ENCODE peak calls at places on chromosomes 5 and 9, in ten cellular contexts. B is SHP77; C is NT2/D1; I is fibroblast of gingiva; E is naive thymus-derived CD4-positive, alpha-beta T cell; U is left kidney; J is caudate nucleus; R is stimulated activated CD4-positive, alpha-beta T cell treated with anti-CD3 and anti-CD28 coated beads, Interleukin-15, amount 100 ng/mL, for 1 hour; D is heart left ventricle; Q is colonic mucosa. K is an unnamed sample.

GRCh38 chr5:172002310-172002709 is 4.1 kb downstream of the FBXW11 start:
- DNase-seq in E (no peak), B (no peak), Q (no peak), R (no peak), I (no peak), D (no peak), U (peak; percentile 63), J (no peak), C (no peak), K (no peak)

GRCh38 chr5:117088176-117088575 is 513.6 kb upstream of the SEMA6A start:
- DNase-seq in Q (no peak), J (no peak), I (no peak), U (no peak), R (no peak), C (no peak), B (no peak), D (no peak), E (no peak), K (no peak)

GRCh38 chr9:7011395-7012067 is 253.8 kb downstream of the KDM4C start:
- DNase-seq in D (no peak), B (no peak), C (no peak), U (no peak), J (no peak), I (no peak), Q (no peak), E (no peak), R (no peak), K (no peak)

GRCh38 chr9:21777701-21778100 is 24.7 kb upstream of the MTAP start:
- DNase-seq in B (no peak), R (no peak), D (no peak), E (no peak), J (no peak), Q (no peak), C (no peak), I (peak; percentile 78), U (no peak), K (peak; percentile 61)

GRCh38 chr5:72144762-72145161 is 37.5 kb downstream of the MAP1B start:
- DNase-seq in I (no peak), J (no peak), U (no peak), E (no peak), Q (no peak), R (no peak), C (no peak), D (no peak), B (no peak), K (no peak)

GRCh38 chr9:130845254-130845653 is 10.2 kb downstream of the ABL1 start:
- DNase-seq in J (no peak), E (no peak), C (no peak), D (peak; percentile 56), R (no peak), Q (no peak), I (no peak), U (no peak), B (no peak), K (no peak)

GRCh38 chr5:139065296-139065695 is 132.9 kb downstream of the SIL1 start:
- DNase-seq in R (no peak), U (peak; percentile 79), E (no peak), D (no peak), I (peak; percentile 53), Q (no peak), B (no peak), C (no peak), J (no peak), K (no peak)

GRCh38 chr5:34743878-34744277 is 87.8 kb downstream of the RAI14 start:
- DNase-seq in E (no peak), C (no peak), D (no peak), I (peak; percentile 75), J (no peak), B (no peak), U (no peak), R (no peak), Q (no peak), K (peak; percentile 20)

GRCh38 chr9:85359161-85359560 is 382.6 kb downstream of the AGTPBP1 start:
- DNase-seq in R (no peak), D (no peak), J (no peak), E (no peak), Q (no peak), C (peak; percentile 9), I (no peak), B (no peak), U (no peak), K (no peak)

GRCh38 chr5:172009536-172010270 is 3.3 kb upstream of the FBXW11 start:
- DNase-seq in J (no peak), B (no peak), R (no peak), I (no peak), D (no peak), Q (no peak), E (no peak), C (no peak), U (no peak), K (no peak)

GRCh38 chr9:13143281-13143680 is 136.2 kb downstream of the MPDZ start:
- DNase-seq in E (no peak), B (no peak), I (no peak), R (no peak), Q (no peak), U (no peak), D (no peak), C (no peak), J (no peak), K (no peak)

GRCh38 chr5:113935453-113935852 is 422.0 kb downstream of the YTHDC2 start:
- DNase-seq in Q (no peak), D (no peak), U (no peak), I (no peak), E (no peak), C (no peak), J (no peak), B (no peak), R (no peak), K (no peak)

GRCh38 chr9:3608011-3608410 is 82.2 kb upstream of the RFX3 start:
- DNase-seq in D (no peak), E (no peak), C (no peak), B (no peak), Q (no peak), J (no peak), I (no peak), R (no peak), U (no peak), K (no peak)

GRCh38 chr5:65461490-65461889 is 20.2 kb downstream of the ADAMTS6 start:
- DNase-seq in E (no peak), J (no peak), R (no peak), U (no peak), C (no peak), Q (no peak), D (no peak), I (no peak), B (no peak), K (no peak)

GRCh38 chr9:99465231-99465891 is 243.3 kb downstream of the SEC61B start:
- DNase-seq in D (no peak), I (peak; percentile 29), J (no peak), C (no peak), R (no peak), Q (no peak), E (no peak), B (no peak), U (peak; percentile 9), K (no peak)

GRCh38 chr5:173245319-173246134 is 10.5 kb upstream of the NKX2-5 start:
- DNase-seq in C (no peak), E (no peak), I (no peak), R (no peak), U (peak; percentile 49), J (no peak), D (no peak), B (no peak), Q (no peak), K (no peak)

GRCh38 chr5:129903466-129904101 is 681 bp upstream of the CHSY3 start:
- DNase-seq in Q (no peak), E (no peak), I (no peak), C (no peak), B (no peak), R (no peak), J (no peak), D (no peak), U (no peak), K (peak; percentile 3)

GRCh38 chr9:71726723-71727122 is 41.6 kb downstream of the CEMIP2 start:
- DNase-seq in I (no peak), D (no peak), B (no peak), C (no peak), E (no peak), Q (no peak), J (no peak), U (no peak), R (no peak), K (no peak)

GRCh38 chr5:123719004-123719403 is 207.0 kb downstream of the CSNK1G3 start:
- DNase-seq in Q (no peak), U (no peak), I (no peak), J (no peak), R (no peak), D (no peak), C (no peak), B (no peak), E (no peak), K (no peak)

GRCh38 chr9:92627651-92628050 is 42.3 kb downstream of the IPPK start:
- DNase-seq in U (no peak), Q (no peak), E (no peak), C (no peak), J (no peak), D (no peak), I (no peak), B (no peak), R (no peak), K (no peak)

GRCh38 chr5:127442085-127442484 is 75.4 kb upstream of the PRRC1 start:
- DNase-seq in I (peak; percentile 7), D (no peak), R (no peak), B (no peak), Q (no peak), J (no peak), U (peak; percentile 14), E (no peak), C (no peak), K (peak; percentile 4)

GRCh38 chr9:137027369-137028012 is 546 bp downstream of the ABCA2 start:
- DNase-seq in I (no peak), Q (no peak), R (no peak), C (no peak), U (peak; percentile 62), J (no peak), B (no peak), D (no peak), E (no peak), K (no peak)

GRCh38 chr5:172840077-172840777 is 6.2 kb downstream of the ERGIC1 start:
- DNase-seq in C (no peak), R (no peak), D (no peak), E (no peak), Q (no peak), J (no peak), B (no peak), I (peak; percentile 32), U (peak; percentile 72), K (no peak)

GRCh38 chr9:70013598-70014196 is 30.0 kb upstream of the MAMDC2 start:
- DNase-seq in D (no peak), Q (no peak), U (no peak), C (no peak), E (no peak), I (peak; percentile 83), B (peak; percentile 49), J (no peak), R (no peak), K (peak; percentile 76)

GRCh38 chr9:10238087-10238486 is 374.7 kb downstream of the PTPRD start:
- DNase-seq in C (no peak), U (peak; percentile 7), J (no peak), E (no peak), Q (no peak), R (no peak), D (no peak), B (no peak), I (no peak), K (no peak)

GRCh38 chr5:152164860-152165259 is 240.2 kb upstream of the GLRA1 start:
- DNase-seq in Q (no peak), D (no peak), U (no peak), J (no peak), E (no peak), B (no peak), C (no peak), I (no peak), R (no peak), K (no peak)

GRCh38 chr5:1436681-1437080 is 8.6 kb downstream of the SLC6A3 start:
- DNase-seq in Q (no peak), U (no peak), R (no peak), J (no peak), D (no peak), B (no peak), E (no peak), I (no peak), C (no peak), K (no peak)

GRCh38 chr9:84691634-84692033 is 22.1 kb downstream of the NTRK2 start:
- DNase-seq in J (no peak), E (no peak), C (no peak), D (no peak), R (no peak), I (no peak), U (no peak), B (no peak), Q (no peak), K (no peak)